ENCODE peak calls at places on chromosomes 6 and 20, in nine cellular contexts. B is hepatocyte, L is uterus, X is thoracic aorta, J is adrenal gland, T is skeletal muscle cell, P is fibroblast of pulmonary artery, C is choroid plexus epithelial cell, I is retinal pigment epithelial cell. D is an unnamed sample.
A peak's percentile ranks its signal among the peaks of the same experiment; 100 is the strongest.

GRCh38 chr20:23235173-23236027 is 115.2 kb upstream of the NXT1 start:
- DNase-seq in C (peak; percentile 88), J (peak; percentile 63), B (peak; percentile 72), P (peak; percentile 83), X (no peak), L (no peak), I (no peak), T (no peak), D (peak; percentile 54)

GRCh38 chr6:74447013-74447412 is 751.0 kb downstream of the CD109 start:
- DNase-seq in C (peak; percentile 55), J (no peak), I (no peak), P (peak; percentile 31), X (no peak), L (no peak), B (no peak), T (no peak), D (no peak)

GRCh38 chr20:46905364-46906125 is 10.9 kb downstream of the EYA2 start:
- DNase-seq in I (no peak), P (peak; percentile 6), X (no peak), J (no peak), B (no peak), T (no peak), C (no peak), L (no peak), D (no peak)

GRCh38 chr6:916160-916559 is 223.2 kb upstream of the EXOC2 start:
- DNase-seq in I (no peak), X (no peak), T (no peak), B (no peak), P (no peak), C (no peak), J (no peak), L (no peak), D (no peak)

GRCh38 chr20:36950432-36951197 is 893 bp downstream of the SAMHD1 start:
- DNase-seq in X (no peak), T (no peak), C (peak; percentile 23), I (no peak), P (peak; percentile 32), J (no peak), L (peak; percentile 33), B (peak; percentile 16), D (peak; percentile 39)

GRCh38 chr6:328184-328670 is 35.9 kb downstream of the DUSP22 start:
- DNase-seq in C (peak; percentile 92), B (peak; percentile 56), L (peak; percentile 57), J (peak; percentile 80), T (peak; percentile 97), P (peak; percentile 90), X (peak; percentile 39), I (peak; percentile 63), D (peak; percentile 79)

GRCh38 chr6:138287144-138287955 is 69.1 kb upstream of the PBOV1 start:
- DNase-seq in J (peak; percentile 63), X (no peak), B (peak; percentile 69), P (peak; percentile 18), I (no peak), T (no peak), C (peak; percentile 24), L (no peak), D (peak; percentile 67)

GRCh38 chr20:46350201-46350985 is 42.1 kb upstream of the CDH22 start:
- DNase-seq in P (peak; percentile 86), X (no peak), T (peak; percentile 87), I (peak; percentile 78), J (peak; percentile 82), C (peak; percentile 92), L (no peak), B (peak; percentile 76), D (peak; percentile 37)

GRCh38 chr6:144158133-144158532 is 7.8 kb downstream of the STX11 start:
- DNase-seq in I (peak; percentile 71), L (peak; percentile 32), C (peak; percentile 92), T (peak; percentile 67), X (no peak), B (peak; percentile 19), P (peak; percentile 93), J (peak; percentile 91), D (no peak)

GRCh38 chr6:18216411-18216810 is 47.9 kb downstream of the DEK start:
- DNase-seq in C (peak; percentile 87), T (no peak), L (no peak), P (peak; percentile 39), B (no peak), I (no peak), X (no peak), J (no peak), D (no peak)

GRCh38 chr20:53966774-53967398 is 103.5 kb downstream of the BCAS1 start:
- DNase-seq in L (no peak), P (no peak), T (no peak), I (no peak), B (no peak), C (no peak), X (no peak), J (no peak), D (no peak)

GRCh38 chr20:53972179-53972578 is 98.2 kb downstream of the BCAS1 start:
- DNase-seq in C (no peak), J (no peak), X (no peak), T (no peak), L (no peak), P (no peak), B (no peak), I (no peak), D (no peak)

GRCh38 chr20:53963670-53964466 is 106.5 kb downstream of the BCAS1 start:
- DNase-seq in C (no peak), T (no peak), I (no peak), P (no peak), B (no peak), L (no peak), J (no peak), X (no peak), D (no peak)

GRCh38 chr20:53971096-53971683 is 99.2 kb downstream of the BCAS1 start:
- DNase-seq in T (no peak), I (no peak), J (no peak), C (no peak), X (no peak), L (no peak), B (no peak), P (no peak), D (no peak)

DNA sequence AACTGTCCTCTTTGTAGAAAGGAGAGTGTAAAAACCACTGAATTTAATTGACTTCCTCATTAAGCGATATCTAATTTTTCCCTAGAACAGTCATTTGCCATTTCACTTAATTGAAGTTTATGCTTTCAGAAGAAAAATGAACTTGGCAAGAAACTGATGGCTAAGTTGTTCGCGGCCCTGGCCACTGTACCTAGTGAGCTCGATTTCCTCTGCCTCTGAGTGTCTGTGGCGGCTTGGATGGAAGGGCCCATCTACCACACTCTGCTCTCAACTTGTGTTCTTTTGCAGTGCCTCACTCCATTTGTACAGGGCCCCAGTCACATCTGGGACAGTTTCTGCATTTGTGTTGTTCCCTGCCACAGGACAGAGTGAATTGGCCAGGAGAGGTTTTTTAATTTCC is 102.9 kb downstream of the BCAS1 start:
- DNase-seq in C (no peak), X (no peak), I (no peak), P (no peak), B (no peak), J (no peak), T (no peak), L (no peak), D (no peak)
- H3K4me3 ChIP-seq in C (no peak overlapping the region), X (no peak overlapping the region), I (no peak overlapping the region), P (no peak overlapping the region), B (no peak overlapping the region), J (no peak overlapping the region), T (no peak overlapping the region), L (no peak overlapping the region), D (no peak overlapping the region)

GRCh38 chr20:9516658-9516987 is 2.2 kb downstream of the LAMP5 start:
- DNase-seq in P (no peak), T (no peak), B (no peak), L (no peak), I (no peak), C (no peak), X (no peak), J (no peak), D (no peak)

GRCh38 chr20:9515761-9516657 is 1.6 kb downstream of the LAMP5 start:
- DNase-seq in P (no peak), B (no peak), J (peak; percentile 36), C (no peak), I (no peak), X (no peak), L (no peak), T (no peak), D (no peak)

GRCh38 chr20:9514461-9515210 is at the start of gene LAMP5:
- DNase-seq in X (no peak), C (peak; percentile 33), P (peak; percentile 4), T (no peak), L (no peak), I (no peak), B (peak; percentile 62), J (no peak), D (no peak)

GRCh38 chr20:9514072-9514460 is 324 bp upstream of the LAMP5 start:
- DNase-seq in L (no peak), J (no peak), P (no peak), T (no peak), X (no peak), B (no peak), I (no peak), C (no peak), D (no peak)

GRCh38 chr20:9515211-9515580 is 806 bp downstream of the LAMP5 start:
- DNase-seq in C (no peak), J (no peak), P (no peak), L (no peak), I (no peak), T (no peak), X (no peak), B (no peak), D (no peak)
- H3K4me3 ChIP-seq in C (no peak overlapping the region), J (no peak overlapping the region), P (no peak overlapping the region), L (peak overlapping the region; percentile 18), I (no peak overlapping the region), T (no peak overlapping the region), X (peak overlapping the region; percentile 60), B (no peak overlapping the region), D (no peak overlapping the region)

GRCh38 chr6:117617766-117618035 is 15.4 kb upstream of the GOPC start:
- DNase-seq in L (no peak), P (no peak), X (no peak), I (no peak), B (no peak), C (no peak), J (no peak), T (no peak), D (no peak)

GRCh38 chr6:117613920-117614535 is 11.7 kb upstream of the GOPC start:
- DNase-seq in X (no peak), I (no peak), J (no peak), B (no peak), L (no peak), P (no peak), C (peak; percentile 8), T (no peak), D (no peak)

GRCh38 chr6:117619178-117619577 is 16.9 kb upstream of the GOPC start:
- DNase-seq in X (no peak), I (no peak), L (no peak), P (no peak), B (no peak), T (no peak), J (no peak), C (no peak), D (no peak)

GRCh38 chr6:117616971-117617765 is 14.9 kb upstream of the GOPC start:
- DNase-seq in P (no peak), X (no peak), I (no peak), L (no peak), B (no peak), C (no peak), J (no peak), T (no peak), D (no peak)

GRCh38 chr6:117615981-117616961 is 14.0 kb upstream of the GOPC start:
- DNase-seq in J (no peak), P (no peak), I (no peak), C (peak; percentile 77), T (peak; percentile 25), X (no peak), L (no peak), B (no peak), D (no peak)
- H3K4me3 ChIP-seq in J (no peak overlapping the region), P (no peak overlapping the region), I (no peak overlapping the region), C (peak overlapping the region; percentile 28), T (no peak overlapping the region), X (no peak overlapping the region), L (no peak overlapping the region), B (no peak overlapping the region), D (no peak overlapping the region)

GRCh38 chr6:12895721-12896120 is 179.2 kb downstream of the PHACTR1 start:
- DNase-seq in C (no peak), J (no peak), X (no peak), I (no peak), P (no peak), B (no peak), L (no peak), T (no peak), D (no peak)
- H3K4me3 ChIP-seq in C (no peak overlapping the region), J (no peak overlapping the region), X (no peak overlapping the region), I (no peak overlapping the region), P (no peak overlapping the region), B (no peak overlapping the region), L (no peak overlapping the region), T (no peak overlapping the region), D (no peak overlapping the region)